ENCODE peak calls at places on chromosomes 11 and 22, in seven cellular contexts. P, S, Z, T, N, Y and G are unnamed samples.
A peak's percentile ranks its signal among the peaks of the same experiment; 100 is the strongest.

GRCh38 chr22:44940121-44940520 is 69.7 kb downstream of the PHF21B start:
- DNase-seq in N (no peak), Y (no peak), Z (no peak), P (no peak), S (no peak), T (no peak), G (no peak)

GRCh38 chr11:2158966-2159365 is 2.0 kb downstream of the INS start:
- DNase-seq in Z (no peak), S (no peak), T (no peak), Y (no peak), N (no peak), P (no peak), G (no peak)

GRCh38 chr11:30735946-30736345 is 149.8 kb upstream of the MPPED2 start:
- DNase-seq in T (no peak), Y (no peak), S (no peak), P (no peak), N (no peak), Z (no peak), G (no peak)

GRCh38 chr22:22720201-22720723 is 75.8 kb downstream of the GGTLC2 start:
- DNase-seq in Z (peak; percentile 14), N (peak; percentile 51), S (peak; percentile 34), T (peak; percentile 48), P (no peak), Y (peak; percentile 34), G (peak; percentile 83)

GRCh38 chr11:67261942-67262681 is 4.2 kb upstream of the GRK2 start:
- DNase-seq in Z (no peak), Y (no peak), T (no peak), N (no peak), P (no peak), S (no peak), G (no peak)

GRCh38 chr11:13963169-13963948 is 836 bp downstream of the SPON1 start:
- DNase-seq in S (peak; percentile 17), T (no peak), P (no peak), Z (no peak), Y (no peak), N (no peak), G (peak; percentile 60)

GRCh38 chr22:29080061-29080975 is 7.5 kb downstream of the KREMEN1 start:
- DNase-seq in P (no peak), S (no peak), T (no peak), Z (no peak), Y (peak; percentile 39), N (no peak), G (no peak)

GRCh38 chr11:19712281-19713220 is at the start of gene NAV2:
- DNase-seq in S (peak; percentile 91), Z (peak; percentile 91), Y (peak; percentile 91), T (peak; percentile 83), N (peak; percentile 82), P (peak; percentile 65), G (peak; percentile 77)

GRCh38 chr11:12363373-12363772 is 14.0 kb upstream of the PARVA start:
- DNase-seq in P (no peak), S (no peak), Y (no peak), T (no peak), N (no peak), Z (no peak), G (no peak)

GRCh38 chr11:66008468-66009101 is 3.2 kb upstream of the CST6 start:
- DNase-seq in Y (peak; percentile 53), P (no peak), T (no peak), S (no peak), Z (no peak), N (no peak), G (no peak)

GRCh38 chr11:95923730-95924413 is at the start of gene MTMR2:
- DNase-seq in T (peak; percentile 56), Z (peak; percentile 71), Y (peak; percentile 69), P (no peak), S (peak; percentile 70), N (peak; percentile 53), G (peak; percentile 74)

GRCh38 chr11:57311109-57311936 is 13.4 kb downstream of the TNKS1BP1 start:
- DNase-seq in S (peak; percentile 97), Y (peak; percentile 96), Z (peak; percentile 92), T (peak; percentile 29), N (peak; percentile 95), P (peak; percentile 91), G (peak; percentile 90)

GRCh38 chr11:59426361-59427067 is at the start of gene OR5A2:
- DNase-seq in Z (no peak), P (no peak), N (no peak), S (no peak), Y (peak; percentile 6), T (no peak), G (no peak)

GRCh38 chr11:65584723-65585171 is 8.9 kb downstream of the EHBP1L1 start:
- DNase-seq in N (no peak), P (no peak), Y (no peak), T (no peak), S (no peak), Z (no peak), G (no peak)

GRCh38 chr11:16912607-16913006 is 101.6 kb downstream of the PLEKHA7 start:
- DNase-seq in N (no peak), Z (no peak), P (no peak), S (no peak), T (no peak), Y (peak; percentile 62), G (no peak)

GRCh38 chr22:40748388-40748970 is 69.2 kb downstream of the MCHR1 start:
- DNase-seq in N (no peak), Z (no peak), P (no peak), Y (no peak), T (no peak), S (no peak), G (no peak)
- TF ChIP-seq CTCF in N (no peak), Z (no peak), P (no peak), Y (no peak), T (no peak), S (no peak), G (no peak)

DNA sequence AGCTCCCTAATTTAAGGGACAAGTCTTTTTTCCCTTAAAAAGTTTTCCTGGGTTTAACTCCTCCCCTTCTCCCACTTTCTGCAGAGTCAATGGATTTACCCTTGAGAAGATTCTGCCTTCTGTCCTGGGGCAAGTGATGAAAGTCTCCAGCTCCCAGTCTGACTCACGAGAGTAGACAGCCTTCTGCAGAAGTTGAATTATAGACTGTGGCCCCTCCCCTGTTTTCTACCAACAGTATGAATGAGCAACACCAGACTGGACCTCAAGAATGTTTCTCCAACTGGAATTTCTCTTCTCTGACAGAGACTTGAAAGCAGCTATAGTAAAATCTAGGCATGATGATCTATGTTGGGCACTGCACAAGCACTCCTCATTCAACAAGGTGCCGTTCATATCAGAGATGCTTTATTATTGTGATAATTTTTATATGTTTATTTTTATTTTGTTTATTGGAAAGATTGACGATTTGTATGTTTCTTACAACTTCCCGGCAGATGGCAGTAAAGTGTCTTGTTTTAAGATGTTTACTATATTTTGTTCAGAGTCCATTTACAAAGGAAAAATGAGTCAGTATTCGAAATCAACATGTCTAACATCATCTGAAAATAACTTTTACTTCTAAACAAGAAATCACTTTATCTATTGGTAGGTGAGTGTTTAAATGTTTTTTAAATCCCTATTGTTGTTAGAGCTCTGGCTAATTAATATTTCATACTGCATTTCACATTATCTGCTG is 56.6 kb downstream of the LMO2 start:
- DNase-seq in Z (peak; percentile 69), T (no peak), S (peak; percentile 76), N (peak; percentile 78), Y (peak; percentile 63), P (peak; percentile 53), G (no peak)
- TF ChIP-seq CTCF in Z (peak; percentile 59), T (no peak), S (peak; percentile 51), N (no peak), Y (peak; percentile 60), P (peak; percentile 9), G (no peak)

GRCh38 chr11:117986981-117987495 is 844 bp downstream of the IL10RA start:
- DNase-seq in T (peak; percentile 39), Z (no peak), P (no peak), N (no peak), Y (peak; percentile 25), S (no peak), G (peak; percentile 89)

GRCh38 chr11:117983163-117983475 is 3.1 kb upstream of the IL10RA start:
- DNase-seq in Y (no peak), S (no peak), T (no peak), Z (no peak), N (no peak), P (no peak), G (peak; percentile 39)

GRCh38 chr11:117984471-117984870 is 1.7 kb upstream of the IL10RA start:
- DNase-seq in Z (no peak), P (no peak), N (no peak), Y (no peak), S (no peak), T (no peak), G (peak; percentile 40)

GRCh38 chr11:117989351-117990102 is 3.3 kb downstream of the IL10RA start:
- DNase-seq in Y (no peak), P (no peak), S (no peak), N (no peak), Z (no peak), T (no peak), G (no peak)

DNA sequence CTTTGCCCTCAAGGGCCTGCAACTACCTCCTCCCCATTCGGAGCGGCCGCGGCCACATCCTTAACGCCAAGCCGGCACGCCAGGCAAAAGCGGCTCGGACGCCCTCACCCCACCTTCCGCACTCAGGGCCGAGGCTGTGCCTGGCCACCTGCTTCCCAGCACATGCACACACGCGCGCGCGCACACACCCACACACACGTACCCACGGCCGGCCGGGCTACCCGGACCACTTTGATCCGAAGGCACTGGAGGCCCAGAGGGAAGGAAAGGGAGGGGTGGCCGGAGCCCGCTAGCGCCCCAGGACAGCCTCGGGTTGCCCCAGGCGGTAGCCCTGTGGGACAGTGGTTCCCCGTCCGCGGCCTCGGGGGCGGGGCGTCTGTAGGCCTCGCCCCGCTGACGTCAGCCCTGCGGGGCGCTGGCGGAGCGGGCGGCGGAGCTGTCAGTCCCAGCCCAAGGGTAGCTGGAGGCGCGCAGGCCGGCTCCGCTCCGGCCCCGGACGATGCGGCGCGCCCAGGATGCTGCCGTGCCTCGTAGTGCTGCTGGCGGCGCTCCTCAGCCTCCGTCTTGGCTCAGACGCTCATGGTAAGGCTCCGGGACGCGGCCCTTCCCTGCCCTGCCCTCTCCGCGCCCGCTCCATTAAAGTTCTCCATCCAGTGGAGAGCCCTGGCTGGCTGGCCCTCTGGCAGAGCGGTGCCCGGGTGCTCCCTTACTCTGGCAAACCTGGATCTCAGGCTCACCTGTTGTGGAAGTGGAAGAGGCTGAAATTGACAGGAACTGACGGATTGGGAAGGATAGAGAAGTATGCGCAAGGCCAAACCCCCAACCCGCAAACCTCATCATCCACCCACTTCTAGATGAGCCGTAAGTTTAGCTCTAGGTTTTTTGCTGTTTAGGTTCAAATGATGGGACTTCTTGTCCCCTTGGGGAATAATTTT is at the start of gene IL10RA:
- DNase-seq in Y (no peak), P (no peak), N (peak; percentile 32), Z (peak; percentile 40), T (peak; percentile 92), S (peak; percentile 20), G (peak; percentile 89)
- TF ChIP-seq CTCF in Y (no peak), P (no peak), N (no peak), Z (no peak), T (no peak), S (no peak), G (no peak)

DNA sequence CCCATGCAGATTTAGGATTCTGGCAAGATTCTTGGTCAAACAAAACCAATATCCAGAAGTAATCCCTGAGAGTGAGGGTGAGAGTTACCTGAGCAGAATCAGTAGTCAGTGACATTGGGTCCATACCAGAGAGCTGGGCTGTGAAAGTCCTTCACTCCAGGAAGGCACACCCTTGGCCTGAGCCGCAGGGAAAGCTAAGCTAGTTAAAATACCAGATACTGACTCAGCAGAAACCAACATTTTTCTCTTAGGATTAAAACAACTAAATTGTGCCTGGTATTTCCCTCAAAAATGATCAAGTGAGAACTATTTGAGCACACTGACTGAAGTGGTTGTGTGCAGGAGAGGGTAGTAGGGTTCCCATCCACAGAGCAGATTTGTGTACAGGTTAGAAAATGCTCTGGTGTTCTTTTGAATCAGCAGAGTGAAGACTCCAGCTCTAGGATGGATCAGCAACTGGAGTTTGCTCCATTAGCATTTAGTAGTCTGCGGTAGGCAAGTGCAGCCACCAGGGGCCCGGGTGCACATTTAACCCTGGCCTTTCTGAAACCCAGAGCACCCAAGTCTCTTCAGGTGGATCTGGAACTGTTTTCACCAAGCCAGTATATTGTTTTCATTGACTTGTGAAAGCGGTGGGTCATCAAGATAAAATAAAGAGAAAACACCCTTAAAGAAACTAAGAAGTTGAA is 100.7 kb upstream of the CLPB start:
- DNase-seq in N (no peak), Y (peak; percentile 40), S (no peak), Z (peak; percentile 11), T (no peak), P (peak; percentile 17), G (no peak)
- TF ChIP-seq CTCF in N (peak; percentile 39), Y (peak; percentile 22), S (no peak), Z (no peak), T (no peak), P (peak; percentile 22), G (no peak)